ENCODE peak calls at places on chromosomes 11 and 22, in six cellular contexts. O is aorta, L is prostate gland, K is endothelial cell of umbilical vein, A is kidney epithelial cell, D is mucosa of descending colon. G is an unnamed sample.

GRCh38 chr11:62669420-62670161 is 1.9 kb upstream of the UQCC3 start:
- DNase-seq in O (no peak), L (no peak), K (no peak), A (no peak), D (peak; percentile 55), G (peak; percentile 47)

GRCh38 chr11:95231126-95231880 is at the start of gene SESN3:
- DNase-seq in O (peak; percentile 100), L (peak; percentile 99), K (peak; percentile 99), A (peak; percentile 99), D (peak; percentile 99), G (peak; percentile 90)

GRCh38 chr11:93169950-93170561 is 27.7 kb downstream of the SLC36A4 start:
- DNase-seq in O (no peak), L (no peak), K (peak; percentile 40), A (no peak), D (no peak), G (no peak)

GRCh38 chr22:49086606-49087157 is 741.0 kb downstream of the BRD1 start:
- DNase-seq in O (no peak), L (no peak), K (no peak), A (no peak), D (no peak), G (no peak)

GRCh38 chr11:5689551-5689983 is at the start of gene TRIM22:
- DNase-seq in O (peak; percentile 64), L (peak; percentile 38), K (peak; percentile 86), A (peak; percentile 32), D (no peak), G (peak; percentile 52)

GRCh38 chr11:70467196-70468085 is 69.1 kb downstream of the CTTN start:
- DNase-seq in O (peak; percentile 67), L (peak; percentile 50), K (peak; percentile 51), A (no peak), D (no peak), G (no peak)

GRCh38 chr11:120106354-120106753 is 31.6 kb downstream of the TRIM29 start:
- DNase-seq in O (no peak), L (no peak), K (no peak), A (no peak), D (no peak), G (no peak)

GRCh38 chr11:118202599-118203422 is 22.0 kb downstream of the JAML start:
- DNase-seq in O (no peak), L (no peak), K (no peak), A (no peak), D (peak; percentile 87), G (no peak)

GRCh38 chr22:39494471-39495120 is 7.5 kb upstream of the MIEF1 start:
- DNase-seq in O (no peak), L (no peak), K (no peak), A (no peak), D (peak; percentile 36), G (no peak)

GRCh38 chr11:640021-640706 is 3.1 kb downstream of the DRD4 start:
- DNase-seq in O (no peak), L (no peak), K (no peak), A (no peak), D (no peak), G (no peak)

GRCh38 chr11:6771926-6772898 is at the start of gene OR2AG2:
- DNase-seq in O (peak; percentile 53), L (no peak), K (no peak), A (no peak), D (no peak), G (no peak)

GRCh38 chr11:34356576-34356917 is 1.3 kb downstream of the ABTB2 start:
- DNase-seq in O (peak; percentile 70), L (no peak), K (peak; percentile 8), A (no peak), D (peak; percentile 68), G (peak; percentile 59)

GRCh38 chr22:50360578-50360977 is 17.5 kb downstream of the PPP6R2 start:
- DNase-seq in O (no peak), L (no peak), K (no peak), A (no peak), D (no peak), G (no peak)

GRCh38 chr11:15113381-15113780 is 1.3 kb upstream of the INSC start:
- DNase-seq in O (no peak), L (no peak), K (no peak), A (no peak), D (no peak), G (no peak)

GRCh38 chr11:3158821-3159220 is 6.3 kb downstream of the OSBPL5 start:
- DNase-seq in O (peak; percentile 38), L (no peak), K (no peak), A (no peak), D (peak; percentile 36), G (no peak)

GRCh38 chr11:78811622-78812021 is 237.0 kb upstream of the NARS2 start:
- DNase-seq in O (no peak), L (no peak), K (no peak), A (no peak), D (no peak), G (no peak)

DNA sequence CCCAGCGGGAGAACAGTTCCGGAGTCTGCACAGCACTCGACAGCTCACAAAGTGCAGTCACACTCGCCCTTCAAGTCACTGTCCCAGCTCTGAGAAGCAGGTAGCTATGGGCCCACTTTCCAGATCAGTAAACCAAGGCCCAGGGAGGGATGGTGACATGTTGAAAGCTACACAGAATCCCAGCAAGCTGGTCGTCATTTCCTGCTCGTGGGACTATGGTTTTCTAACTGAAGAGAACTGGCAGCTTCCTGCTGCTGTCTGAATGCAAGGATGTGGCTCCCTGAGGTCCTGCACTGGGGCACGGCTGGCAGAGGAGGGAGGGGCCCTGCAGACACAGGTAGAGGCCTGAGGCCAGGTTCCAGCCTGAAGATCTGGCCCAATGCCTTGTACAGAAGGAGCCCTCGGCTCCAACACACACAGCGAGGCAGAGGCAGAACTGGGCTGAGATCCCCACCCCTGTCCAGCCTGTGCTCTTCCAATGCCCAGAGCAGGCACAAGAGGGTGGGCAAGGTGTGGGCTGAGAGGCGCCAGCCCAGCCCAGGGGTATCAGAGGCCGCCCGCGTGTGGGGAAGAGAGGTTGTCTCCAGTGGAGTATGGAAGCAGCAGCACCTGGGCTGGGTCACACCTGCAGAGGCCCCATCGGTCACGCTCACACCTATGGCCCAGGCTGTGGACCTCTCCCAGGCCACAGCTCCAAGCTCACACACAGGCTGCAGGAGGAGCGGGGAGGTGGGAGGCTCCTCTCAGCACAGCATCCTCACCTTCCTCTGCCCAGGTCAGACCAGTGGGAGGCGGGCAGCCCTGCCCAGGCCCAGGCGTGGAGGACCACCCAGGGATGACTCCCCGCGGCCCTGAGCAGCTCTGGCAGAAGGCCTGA is 119.2 kb downstream of the PHF21B start:
- DNase-seq in O (no peak), L (no peak), K (no peak), A (no peak), D (no peak), G (no peak)
- H3K36me3 ChIP-seq in O (no peaks in the 10 kb centered on the region), L (no peaks in the 10 kb centered on the region), K (no peaks in the 10 kb centered on the region), A (no peaks in the 10 kb centered on the region), D (no peaks in the 10 kb centered on the region), G (no peaks in the 10 kb centered on the region)

GRCh38 chr11:64220271-64220670 is 5.7 kb downstream of the TRPT1 start:
- DNase-seq in O (no peak), L (no peak), K (no peak), A (no peak), D (no peak), G (no peak)
- H3K36me3 ChIP-seq in O (no peaks in the 10 kb centered on the region), L (no peaks in the 10 kb centered on the region), K (peaks cover 6% of the 10 kb centered on the region), A (peaks cover 1% of the 10 kb centered on the region), D (no peaks in the 10 kb centered on the region), G (no peaks in the 10 kb centered on the region)

GRCh38 chr11:125663910-125664309 is 16.7 kb downstream of the ACRV1 start:
- DNase-seq in O (no peak), L (no peak), K (no peak), A (no peak), D (no peak), G (no peak)
- H3K36me3 ChIP-seq in O (no peaks in the 10 kb centered on the region), L (no peaks in the 10 kb centered on the region), K (no peaks in the 10 kb centered on the region), A (no peaks in the 10 kb centered on the region), D (no peaks in the 10 kb centered on the region), G (peaks cover 6% of the 10 kb centered on the region)

DNA sequence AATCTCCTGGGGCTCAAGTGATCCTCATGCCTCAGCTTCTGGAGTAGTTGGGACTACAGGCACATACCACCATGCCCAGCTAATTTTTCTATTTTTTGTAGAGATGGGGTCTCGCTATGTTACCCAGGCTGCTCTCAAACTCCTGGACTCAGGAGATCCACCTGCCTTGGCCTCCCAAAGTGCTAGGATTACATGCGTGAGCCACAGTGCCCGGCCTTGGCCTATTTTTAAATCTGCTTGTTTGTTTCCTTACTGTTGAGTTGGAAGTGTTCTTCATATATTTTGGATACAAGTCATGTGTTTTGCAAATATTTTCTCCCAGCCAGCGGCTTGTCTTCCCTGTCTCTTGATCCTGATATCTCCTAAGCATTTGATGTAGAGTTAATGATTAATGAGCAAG is 5.0 kb downstream of the PARVB start:
- DNase-seq in O (no peak), L (no peak), K (no peak), A (no peak), D (no peak), G (no peak)
- H3K36me3 ChIP-seq in O (no peaks in the 10 kb centered on the region), L (no peaks in the 10 kb centered on the region), K (no peaks in the 10 kb centered on the region), A (no peaks in the 10 kb centered on the region), D (no peaks in the 10 kb centered on the region), G (no peaks in the 10 kb centered on the region)

G was measured in PC-9.